ENCODE peak calls at places on chromosome 14, in nine cellular contexts. G is IMR-90; A is tibial nerve; N is stomach; Q is GM23338; Z is right atrium auricular region; C is fibroblast of lung; X is CD8-positive, alpha-beta T cell; W is mesenchymal stem cell. M is an unnamed sample.

GRCh38 chr14:69535230-69535848 is 39.3 kb downstream of the CCDC177 start:
- DNase-seq in A (peak), C (peak), G (peak), N (peak), W (peak), Q (peak), Z (peak), X (no peak), M (no peak)

GRCh38 chr14:100292301-100292775 is 13.9 kb downstream of the SLC25A29 start:
- DNase-seq in Q (no peak), G (no peak), N (no peak), A (no peak), W (no peak), C (no peak), Z (no peak), X (no peak), M (no peak)

GRCh38 chr14:96279564-96279963 is 23.6 kb downstream of the BDKRB1 start:
- DNase-seq in A (no peak), G (no peak), Z (no peak), W (no peak), Q (no peak), N (no peak), X (no peak), C (no peak), M (no peak)

GRCh38 chr14:100531152-100531551 is 56.1 kb downstream of the BEGAIN start:
- DNase-seq in W (no peak), N (no peak), C (no peak), A (peak), Z (no peak), Q (no peak), G (no peak), X (peak), M (no peak)

GRCh38 chr14:62778847-62779246 is 266.4 kb downstream of the KCNH5 start:
- DNase-seq in C (peak), N (no peak), Q (no peak), Z (no peak), W (peak), A (no peak), X (no peak), G (peak), M (no peak)

GRCh38 chr14:48391661-48392060 is 716.3 kb upstream of the MDGA2 start:
- DNase-seq in N (no peak), A (no peak), C (no peak), G (peak), Q (no peak), X (no peak), W (peak), Z (no peak), M (no peak)

GRCh38 chr14:65478596-65478995 is 66.1 kb downstream of the FUT8 start:
- DNase-seq in Q (no peak), X (no peak), A (no peak), N (no peak), G (peak), Z (no peak), W (peak), C (no peak), M (peak)

GRCh38 chr14:97276573-97276972 is 479.4 kb downstream of the VRK1 start:
- DNase-seq in G (no peak), A (no peak), Q (no peak), W (no peak), X (peak), C (no peak), N (no peak), Z (no peak), M (peak)

GRCh38 chr14:23567186-23568020 is at the start of gene AP1G2:
- DNase-seq in X (peak), A (peak), Z (peak), C (peak), Q (peak), W (peak), G (peak), N (peak), M (peak)

GRCh38 chr14:24232645-24233537 is at the start of gene GMPR2:
- DNase-seq in N (no peak), Z (no peak), C (no peak), G (no peak), Q (peak), W (peak), X (no peak), A (no peak), M (no peak)

GRCh38 chr14:73784065-73784987 is 67.3 kb upstream of the PTGR2 start:
- DNase-seq in A (no peak), Q (peak), W (peak), Z (no peak), X (no peak), N (peak), G (peak), C (peak), M (no peak)

GRCh38 chr14:82676403-82676802 is 1142.8 kb upstream of the SEL1L start:
- DNase-seq in N (no peak), C (no peak), G (no peak), A (no peak), X (no peak), Q (no peak), W (no peak), Z (no peak), M (no peak)

GRCh38 chr14:20247651-20248246 is 8.7 kb downstream of the OR11H4 start:
- DNase-seq in W (no peak), Z (no peak), G (no peak), C (no peak), A (no peak), Q (peak), N (no peak), X (no peak), M (no peak)

GRCh38 chr14:71137536-71138235 is 230.4 kb downstream of the PCNX1 start:
- DNase-seq in Z (peak), A (no peak), N (no peak), W (no peak), G (no peak), X (no peak), Q (no peak), C (no peak), M (no peak)

GRCh38 chr14:103109789-103110415 is 13.4 kb upstream of the TNFAIP2 start:
- DNase-seq in G (peak), W (peak), X (no peak), C (peak), Z (no peak), A (no peak), N (no peak), Q (peak), M (no peak)

GRCh38 chr14:103110681-103111296 is 12.5 kb upstream of the TNFAIP2 start:
- DNase-seq in A (no peak), W (no peak), X (no peak), N (peak), Q (peak), G (peak), Z (no peak), C (no peak), M (no peak)

GRCh38 chr14:103113303-103113702 is 10.0 kb upstream of the TNFAIP2 start:
- DNase-seq in X (no peak), Q (no peak), Z (no peak), W (no peak), A (no peak), C (no peak), G (no peak), N (no peak), M (no peak)

GRCh38 chr14:103112488-103113243 is 10.6 kb upstream of the TNFAIP2 start:
- DNase-seq in G (no peak), Q (no peak), N (no peak), Z (no peak), X (no peak), A (no peak), C (no peak), W (no peak), M (no peak)

GRCh38 chr14:103111297-103111981 is 11.8 kb upstream of the TNFAIP2 start:
- DNase-seq in Z (no peak), X (no peak), Q (no peak), A (no peak), C (no peak), N (no peak), G (no peak), W (no peak), M (no peak)
- H3K27ac ChIP-seq in Z (no peak), X (no peak), Q (no peak), A (no peak), C (peak), N (peak), G (no peak), W (peak), M (no peak)

GRCh38 chr14:22549981-22550670 is 38.9 kb downstream of the DAD1 start:
- DNase-seq in G (peak), Q (peak), X (peak), Z (no peak), W (no peak), N (no peak), A (no peak), C (no peak), M (peak)

GRCh38 chr14:22552827-22553076 is 36.3 kb downstream of the DAD1 start:
- DNase-seq in W (no peak), N (no peak), Q (no peak), A (no peak), G (no peak), Z (no peak), C (no peak), X (peak), M (no peak)

GRCh38 chr14:22552001-22552826 is 36.8 kb downstream of the DAD1 start:
- DNase-seq in G (no peak), Q (no peak), A (no peak), N (no peak), C (no peak), Z (no peak), X (peak), W (no peak), M (no peak)

GRCh38 chr14:22553445-22553844 is 35.6 kb downstream of the DAD1 start:
- DNase-seq in X (no peak), G (no peak), Q (no peak), A (no peak), N (no peak), C (no peak), W (no peak), Z (no peak), M (no peak)

GRCh38 chr14:22551597-22551982 is 37.4 kb downstream of the DAD1 start:
- DNase-seq in A (no peak), Z (no peak), Q (no peak), G (no peak), C (no peak), W (no peak), N (no peak), X (peak), M (peak)
- H3K27ac ChIP-seq in A (no peak), Z (no peak), Q (peak), G (no peak), C (no peak), W (no peak), N (peak), X (peak), M (peak)

GRCh38 chr14:89269404-89269803 is 147.6 kb downstream of the FOXN3 start:
- DNase-seq in N (no peak), G (no peak), Z (no peak), W (no peak), X (no peak), A (no peak), Q (no peak), C (no peak), M (no peak)
- H3K27ac ChIP-seq in N (no peak), G (no peak), Z (no peak), W (no peak), X (no peak), A (no peak), Q (peak), C (no peak), M (no peak)

GRCh38 chr14:94893411-94894160 is 123.7 kb upstream of the GSC start:
- DNase-seq in C (no peak), X (no peak), W (no peak), Q (no peak), A (no peak), G (no peak), N (no peak), Z (no peak), M (no peak)
- H3K27ac ChIP-seq in C (no peak), X (no peak), W (no peak), Q (no peak), A (no peak), G (no peak), N (no peak), Z (no peak), M (no peak)

DNA sequence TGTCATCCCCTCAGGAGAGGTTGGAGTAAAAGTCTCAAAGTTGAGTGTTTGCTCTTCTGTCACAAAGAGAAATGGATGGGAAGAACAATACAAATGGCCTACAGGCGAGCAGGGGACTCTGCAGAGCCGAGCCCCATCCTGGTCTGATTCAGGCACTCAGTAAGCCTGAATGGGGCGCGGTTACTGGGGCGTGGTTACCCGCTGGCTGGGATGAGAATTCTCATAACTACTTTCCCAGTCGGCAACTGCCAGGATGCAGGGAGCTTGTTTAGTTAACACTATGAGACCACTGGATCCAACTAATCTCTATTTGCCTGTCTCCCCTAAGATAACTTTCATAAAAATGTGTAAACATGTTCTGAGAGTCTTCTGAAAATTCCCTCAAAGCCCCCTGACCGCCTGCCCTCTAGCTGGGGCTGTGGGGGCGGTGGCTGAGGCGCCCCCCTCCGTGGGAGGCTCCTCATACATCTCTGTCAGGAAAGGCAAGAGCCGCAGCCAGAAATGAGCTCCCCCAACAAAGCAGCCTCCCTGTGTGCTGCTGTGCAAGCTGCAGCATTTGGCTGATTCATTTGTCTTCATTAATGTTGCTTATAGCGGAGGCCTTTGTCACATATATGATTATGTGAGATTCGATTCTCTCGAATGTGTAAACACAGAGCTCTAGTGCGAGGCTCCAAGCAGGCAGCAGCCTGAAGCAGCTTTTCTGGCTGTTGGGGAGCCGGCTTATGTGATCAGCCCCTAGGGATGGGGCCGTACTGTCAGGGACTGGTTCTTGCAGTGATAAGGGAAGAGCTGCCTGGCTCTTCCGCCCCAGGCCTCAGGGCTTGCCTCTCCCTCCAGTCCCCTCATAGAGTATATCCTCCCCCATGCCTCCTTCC is 126.1 kb upstream of the ARHGAP5 start:
- DNase-seq in C (peak), Z (peak), X (no peak), A (peak), N (peak), G (peak), W (peak), Q (peak), M (no peak)
- H3K27ac ChIP-seq in C (no peak), Z (peak), X (no peak), A (no peak), N (peak), G (no peak), W (no peak), Q (no peak), M (no peak)

GRCh38 chr14:31228533-31228932 is 20.9 kb upstream of the HECTD1 start:
- DNase-seq in A (no peak), N (no peak), C (peak), X (no peak), Q (no peak), G (no peak), Z (no peak), W (no peak), M (no peak)
- H3K27ac ChIP-seq in A (peak), N (peak), C (no peak), X (no peak), Q (no peak), G (no peak), Z (peak), W (no peak), M (no peak)

DNA sequence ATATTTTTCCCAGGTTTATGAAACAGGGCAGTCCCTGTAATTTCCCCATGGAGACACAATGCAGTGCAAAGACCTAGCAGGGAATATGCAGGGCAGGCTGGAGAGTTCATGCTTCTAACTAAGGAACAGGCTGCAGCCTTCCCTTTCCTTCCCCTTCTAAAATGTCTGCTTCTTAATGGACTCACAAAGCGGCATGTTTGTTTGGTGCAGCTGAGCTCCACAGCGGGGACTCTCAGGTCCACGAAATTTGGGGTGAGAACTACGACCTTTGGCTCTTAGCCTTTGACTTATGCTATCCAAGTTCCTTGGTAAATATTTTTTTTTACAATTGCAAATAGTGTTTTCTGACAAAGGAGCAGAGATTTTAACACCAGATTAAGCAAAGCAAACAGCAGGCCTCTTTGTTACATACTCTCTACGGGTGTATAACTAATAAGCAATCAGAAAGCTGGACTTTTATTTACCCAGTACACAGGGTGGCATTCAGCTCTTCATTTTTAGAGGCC is 323.6 kb downstream of the ZFP36L1 start:
- DNase-seq in G (no peak), N (peak), W (no peak), Q (no peak), Z (no peak), C (no peak), X (no peak), A (no peak), M (no peak)
- H3K27ac ChIP-seq in G (no peak), N (peak), W (no peak), Q (no peak), Z (no peak), C (no peak), X (no peak), A (no peak), M (no peak)

M was measured in CD4-positive, alpha-beta memory T cell.